ENCODE peak calls at places on chromosomes 7 and 10, in seven cellular contexts. L is GM23338, O is A549, S is Panc1, X is HepG2, U is HCT116, E is K562. P is an unnamed sample.

GRCh38 chr10:77602231-77602912 is 35.2 kb downstream of the KCNMA1 start:
- DNase-seq in E (peak; percentile 16), U (no peak), O (no peak), X (no peak), S (no peak), L (no peak), P (no peak)

GRCh38 chr10:43396061-43396927 is 12.7 kb downstream of the HNRNPF start:
- DNase-seq in S (no peak), O (peak; percentile 84), E (peak; percentile 93), L (peak; percentile 83), X (peak; percentile 79), U (no peak), P (peak; percentile 73)

GRCh38 chr10:120511165-120511564 is 54.1 kb downstream of the PLPP4 start:
- DNase-seq in L (no peak), X (no peak), U (no peak), E (no peak), O (no peak), S (no peak), P (no peak)

GRCh38 chr10:69093933-69094332 is 6.0 kb downstream of the SRGN start:
- DNase-seq in X (peak; percentile 9), E (peak; percentile 48), L (no peak), S (no peak), O (peak; percentile 55), U (peak; percentile 27), P (no peak)

GRCh38 chr10:34717429-34717828 is 97.7 kb downstream of the PARD3 start:
- DNase-seq in S (no peak), U (no peak), L (no peak), O (no peak), X (peak; percentile 59), E (no peak), P (no peak)

GRCh38 chr10:79615577-79615976 is 4.8 kb downstream of the SFTPA1 start:
- DNase-seq in O (no peak), U (no peak), L (no peak), E (no peak), S (no peak), X (no peak), P (no peak)

GRCh38 chr10:21756707-21757600 is 222.9 kb downstream of the MLLT10 start:
- DNase-seq in X (no peak), S (no peak), U (no peak), E (no peak), L (no peak), O (no peak), P (no peak)

GRCh38 chr7:124059375-124059774 is 26.5 kb upstream of the TMEM229A start:
- DNase-seq in O (no peak), E (no peak), S (no peak), U (no peak), X (no peak), L (no peak), P (no peak)

GRCh38 chr10:126669188-126669587 is 1.3 kb downstream of the C10orf90 start:
- DNase-seq in O (no peak), E (no peak), U (no peak), S (no peak), X (no peak), L (no peak), P (no peak)

GRCh38 chr7:27154369-27154768 is 2.0 kb upstream of the HOXA3 start:
- DNase-seq in E (no peak), S (no peak), O (no peak), L (no peak), X (no peak), U (no peak), P (no peak)

GRCh38 chr7:44735403-44736165 is 13.1 kb upstream of the ZMIZ2 start:
- DNase-seq in L (no peak), X (peak; percentile 30), O (peak; percentile 89), S (peak; percentile 98), U (peak; percentile 93), E (no peak), P (no peak)

GRCh38 chr10:13775786-13776780 is 189.3 kb downstream of the PRPF18 start:
- DNase-seq in U (no peak), S (no peak), X (no peak), O (no peak), L (no peak), E (no peak), P (no peak)

GRCh38 chr10:63348210-63348850 is 117.4 kb downstream of the JMJD1C start:
- DNase-seq in L (no peak), U (no peak), X (no peak), E (no peak), S (no peak), O (no peak), P (no peak)

GRCh38 chr10:71999360-72000072 is 35.3 kb downstream of the CHST3 start:
- DNase-seq in U (no peak), X (no peak), E (peak; percentile 41), L (peak; percentile 22), S (no peak), O (no peak), P (no peak)

GRCh38 chr10:5014936-5015335 is 11.3 kb upstream of the AKR1C2 start:
- DNase-seq in X (peak; percentile 29), U (no peak), E (peak; percentile 20), O (peak; percentile 86), L (no peak), S (no peak), P (no peak)

GRCh38 chr7:73397521-73397934 is 36.0 kb upstream of the FZD9 start:
- DNase-seq in X (no peak), U (no peak), S (no peak), L (peak; percentile 72), E (no peak), O (no peak), P (no peak)
- H3K4me3 ChIP-seq in X (no peak overlapping the region), U (no peak overlapping the region), S (no peak overlapping the region), L (peak overlapping the region; percentile 76), E (no peak overlapping the region), O (no peak overlapping the region), P (no peak overlapping the region)

DNA sequence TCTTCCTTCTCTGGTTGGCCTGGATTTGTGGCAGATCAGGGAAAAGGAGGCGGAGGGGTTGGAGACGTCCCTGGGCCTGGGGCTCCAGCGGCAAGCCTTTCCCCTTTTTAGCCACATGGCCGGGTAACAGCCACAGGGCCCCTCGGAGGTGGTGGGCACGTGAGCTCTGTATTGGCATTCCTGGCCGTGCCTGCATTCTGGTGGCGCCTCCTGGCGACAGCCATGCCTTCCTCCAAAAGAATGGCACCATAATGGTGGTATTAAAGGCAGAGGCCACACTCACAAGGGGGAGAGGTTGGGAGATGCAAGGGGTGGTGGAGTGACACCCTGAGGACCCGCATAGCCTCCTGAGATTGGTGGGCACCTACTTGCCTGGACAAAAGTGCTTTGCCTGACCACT is 3.0 kb upstream of the AQP1 start:
- DNase-seq in L (peak; percentile 77), X (no peak), U (no peak), E (no peak), S (no peak), O (no peak), P (no peak)
- TF ChIP-seq CTCF in L (peak; percentile 67), X (peak; percentile 55), U (no peak), E (peak; percentile 25), S (no peak), O (no peak), P (no peak)

DNA sequence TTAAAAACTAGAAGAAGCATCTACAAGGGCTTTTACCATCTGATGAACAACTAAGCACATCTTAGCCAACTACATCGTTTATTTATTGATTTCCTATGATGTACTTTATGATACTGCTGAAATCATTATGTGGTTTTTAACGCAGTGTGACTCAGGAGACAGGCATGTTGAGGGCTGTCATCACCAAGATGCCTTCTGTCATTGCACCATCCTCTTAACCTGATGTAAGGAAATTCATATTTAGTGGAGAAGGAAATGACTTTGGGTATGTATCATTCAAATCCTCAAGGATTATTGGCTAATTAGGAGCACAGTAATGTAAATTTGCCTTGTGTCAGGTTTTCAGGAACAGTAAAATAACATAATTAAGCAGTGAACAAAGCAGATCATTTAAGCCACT is 138.5 kb upstream of the MGMT start:
- DNase-seq in U (no peak), X (no peak), L (no peak), E (no peak), O (no peak), S (no peak), P (no peak)
- TF ChIP-seq REST in U (no peak), X (no peak), L (no peak), E (no peak), O (no peak), S (no peak), P (no peak)

GRCh38 chr10:100350914-100351485 is 4.0 kb downstream of the SCD start:
- DNase-seq in S (no peak), O (no peak), U (no peak), L (no peak), E (no peak), X (no peak), P (no peak)
- H3K4me3 ChIP-seq in S (peak overlapping the region; percentile 89), O (peak overlapping the region; percentile 99), U (no peak overlapping the region), L (peak overlapping the region; percentile 100), E (peak overlapping the region; percentile 93), X (peak overlapping the region; percentile 99), P (no peak overlapping the region)

GRCh38 chr10:132806126-132807061 is 20.4 kb upstream of the NKX6-2 start:
- DNase-seq in U (no peak), S (no peak), O (no peak), L (no peak), E (no peak), X (no peak), P (no peak)
- TF ChIP-seq CTCF in U (no peak), S (no peak), O (no peak), L (no peak), E (no peak), X (no peak), P (no peak)